ENCODE peak calls at places on chromosomes 3 and 15, in six cellular contexts. T, C, R, V, L and E are unnamed samples. For H3K4me1, the result is how much of the 10 kb centered on the place peaks cover.

GRCh38 chr3:15628967-15629366 is 27.4 kb downstream of the BTD start:
- DNase-seq in L (no peak), C (no peak), R (no peak), V (no peak), T (no peak), E (no peak)

GRCh38 chr3:183265713-183266417 is 12.8 kb downstream of the B3GNT5 start:
- DNase-seq in L (peak), T (no peak), V (no peak), C (no peak), R (peak), E (no peak)

GRCh38 chr15:79962178-79962577 is 8.8 kb downstream of the BCL2A1 start:
- DNase-seq in T (no peak), C (no peak), L (no peak), R (no peak), V (no peak), E (no peak)

GRCh38 chr3:50464578-50464977 is 38.9 kb downstream of the CACNA2D2 start:
- DNase-seq in T (no peak), V (no peak), L (no peak), R (no peak), C (no peak), E (no peak)

GRCh38 chr3:169591159-169591951 is 72.2 kb downstream of the MECOM start:
- DNase-seq in R (peak), T (no peak), C (no peak), V (no peak), L (no peak), E (no peak)

GRCh38 chr3:139439278-139439677 is 37.0 kb downstream of the RBP2 start:
- DNase-seq in C (no peak), V (no peak), T (no peak), L (no peak), R (no peak), E (no peak)

GRCh38 chr3:7436542-7436941 is 575.6 kb downstream of the GRM7 start:
- DNase-seq in R (no peak), C (no peak), L (no peak), V (no peak), T (no peak), E (no peak)

GRCh38 chr3:185724761-185725160 is 100.1 kb downstream of the IGF2BP2 start:
- DNase-seq in L (peak), R (no peak), C (no peak), V (no peak), T (no peak), E (no peak)

GRCh38 chr3:69121950-69122349 is 445 bp downstream of the LMOD3 start:
- DNase-seq in C (peak), T (no peak), R (no peak), L (no peak), V (no peak), E (no peak)

GRCh38 chr15:58980351-58980939 is 7.0 kb upstream of the RNF111 start:
- DNase-seq in T (no peak), C (no peak), R (no peak), V (no peak), L (peak), E (no peak)

GRCh38 chr3:18891641-18892040 is 256.7 kb upstream of the KCNH8 start:
- DNase-seq in V (no peak), L (no peak), C (no peak), T (peak), R (no peak), E (no peak)

GRCh38 chr3:125694761-125695294 is 99.5 kb upstream of the OSBPL11 start:
- DNase-seq in T (no peak), C (no peak), L (no peak), V (no peak), R (no peak), E (no peak)

GRCh38 chr3:129278970-129279906 is 568 bp downstream of the HMCES start:
- DNase-seq in R (peak), C (peak), V (peak), T (peak), L (peak), E (no peak)

GRCh38 chr15:78696436-78696835 is 55.4 kb upstream of the CHRNB4 start:
- DNase-seq in L (no peak), V (no peak), T (no peak), C (no peak), R (no peak), E (no peak)

GRCh38 chr3:84077479-84077878 is 881.3 kb upstream of the CADM2 start:
- DNase-seq in C (no peak), L (no peak), T (no peak), V (no peak), R (no peak), E (no peak)

GRCh38 chr3:11568503-11569155 is 75.1 kb downstream of the VGLL4 start:
- DNase-seq in T (no peak), V (no peak), C (peak), R (peak), L (peak), E (peak)

GRCh38 chr3:40532252-40532651 is 7.5 kb downstream of the ZNF621 start:
- DNase-seq in L (no peak), V (no peak), C (no peak), T (no peak), R (no peak), E (no peak)

GRCh38 chr3:101824691-101825090 is 24.6 kb upstream of the NFKBIZ start:
- DNase-seq in T (no peak), R (no peak), C (no peak), V (no peak), L (no peak), E (no peak)

GRCh38 chr3:101827211-101828174 is 21.8 kb upstream of the NFKBIZ start:
- DNase-seq in T (peak), C (peak), V (peak), R (peak), L (peak), E (peak)

GRCh38 chr3:101828289-101828688 is 21.0 kb upstream of the NFKBIZ start:
- DNase-seq in T (no peak), C (no peak), R (no peak), L (no peak), V (no peak), E (no peak)

GRCh38 chr3:101823525-101823924 is 25.8 kb upstream of the NFKBIZ start:
- DNase-seq in C (no peak), R (no peak), V (no peak), T (no peak), L (no peak), E (no peak)

DNA sequence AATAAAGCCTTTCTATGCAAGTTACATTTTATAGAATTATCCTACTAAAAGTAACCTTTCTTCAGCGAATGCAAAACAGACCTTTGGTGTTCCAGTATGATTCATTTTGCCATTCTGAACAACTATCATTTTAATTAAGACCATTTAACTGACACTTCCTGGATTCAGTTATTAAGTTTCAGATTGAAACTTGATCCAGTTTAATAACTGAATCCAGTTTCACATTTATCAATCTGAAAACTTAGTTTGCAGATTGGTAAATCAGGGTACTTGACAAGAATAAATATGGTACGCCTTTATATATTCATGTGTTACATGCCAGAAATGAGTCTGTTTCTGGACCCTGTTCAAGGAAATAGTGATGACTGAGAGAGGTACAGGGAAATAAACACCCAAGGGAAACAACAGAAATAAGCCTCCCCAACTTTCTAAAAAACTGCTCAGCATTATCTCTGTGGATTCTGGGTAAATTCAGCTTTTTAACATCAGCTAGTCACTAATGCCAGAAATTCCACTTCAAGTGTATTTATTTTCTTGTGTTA is 23.3 kb upstream of the NFKBIZ start:
- DNase-seq in C (no peak), R (no peak), V (no peak), L (no peak), T (no peak), E (no peak)
- H3K4me3 ChIP-seq in C (no peak), R (no peak), V (no peak), L (no peak), T (no peak), E (no peak)

GRCh38 chr3:30637310-30638227 is 31.2 kb downstream of the TGFBR2 start:
- DNase-seq in T (no peak), R (no peak), L (no peak), V (no peak), C (no peak), E (no peak)

GRCh38 chr3:30633718-30634117 is 27.3 kb downstream of the TGFBR2 start:
- DNase-seq in L (no peak), C (no peak), R (no peak), T (no peak), V (no peak), E (no peak)

GRCh38 chr3:30632521-30632920 is 26.1 kb downstream of the TGFBR2 start:
- DNase-seq in C (no peak), T (no peak), V (no peak), R (no peak), L (no peak), E (no peak)

GRCh38 chr3:30632065-30632464 is 25.7 kb downstream of the TGFBR2 start:
- DNase-seq in R (no peak), C (no peak), T (no peak), L (no peak), V (no peak), E (no peak)

DNA sequence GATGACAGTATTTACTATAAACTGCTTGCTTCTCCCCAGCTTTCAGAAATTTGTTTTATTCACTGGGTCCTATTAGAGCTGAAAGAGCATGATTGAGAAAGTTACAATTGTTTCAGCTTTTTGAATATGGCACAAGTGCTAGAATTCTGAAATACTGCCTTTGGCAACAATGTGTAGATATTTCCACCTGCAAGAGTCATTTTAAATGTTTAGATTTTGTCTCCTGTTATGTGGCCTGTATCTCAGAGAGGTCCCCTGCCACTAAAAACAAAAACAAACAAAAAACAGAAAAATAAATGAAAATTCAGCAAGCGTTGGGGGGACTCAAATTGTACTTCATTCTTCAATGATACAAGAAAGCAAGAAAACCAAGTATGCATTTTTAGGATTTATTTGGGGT is 28.7 kb downstream of the TGFBR2 start:
- DNase-seq in V (no peak), R (no peak), C (no peak), L (no peak), T (no peak), E (no peak)
- H3K4me1 ChIP-seq in V (half or more), R (under half), C (half or more), L (under half), T (half or more), E (under half)

GRCh38 chr3:10185804-10186762 is 21.4 kb downstream of the IRAK2 start:
- DNase-seq in V (no peak), T (no peak), C (no peak), L (peak), R (no peak), E (no peak)
- H3K27ac ChIP-seq in V (peak), T (peak), C (peak), L (peak), R (peak), E (peak)

DNA sequence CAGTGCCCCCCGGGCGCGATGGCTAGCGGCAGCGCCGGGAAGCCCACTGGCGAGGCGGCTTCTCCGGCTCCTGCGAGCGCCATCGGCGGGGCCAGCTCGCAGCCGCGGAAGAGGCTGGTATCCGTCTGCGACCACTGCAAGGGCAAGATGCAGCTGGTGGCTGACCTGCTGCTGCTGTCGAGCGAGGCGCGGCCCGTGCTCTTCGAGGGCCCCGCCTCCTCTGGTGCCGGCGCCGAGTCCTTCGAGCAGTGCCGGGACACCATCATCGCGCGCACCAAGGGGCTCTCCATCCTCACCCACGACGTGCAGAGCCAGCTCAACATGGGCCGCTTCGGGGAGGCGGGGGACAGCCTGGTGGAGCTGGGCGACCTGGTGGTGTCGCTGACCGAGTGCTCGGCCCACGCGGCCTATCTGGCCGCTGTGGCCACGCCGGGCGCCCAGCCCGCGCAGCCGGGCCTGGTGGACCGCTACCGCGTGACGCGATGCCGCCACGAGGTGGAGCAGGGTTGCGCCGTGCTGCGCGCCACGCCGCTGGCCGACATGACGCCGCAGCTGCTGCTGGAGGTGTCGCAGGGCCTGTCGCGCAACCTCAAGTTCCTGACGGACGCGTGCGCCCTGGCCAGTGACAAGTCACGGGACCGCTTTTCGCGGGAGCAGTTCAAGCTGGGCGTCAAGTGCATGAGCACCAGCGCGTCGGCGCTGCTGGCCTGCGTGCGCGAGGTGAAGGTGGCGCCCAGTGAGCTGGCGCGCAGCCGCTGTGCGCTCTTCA is 1.7 kb downstream of the TLNRD1 start:
- DNase-seq in V (no peak), L (no peak), T (no peak), R (peak), C (peak), E (no peak)
- H3K4me3 ChIP-seq in V (peak), L (peak), T (peak), R (peak), C (peak), E (peak)

GRCh38 chr3:141115752-141116541 is 64.8 kb downstream of the SPSB4 start:
- DNase-seq in R (no peak), V (no peak), L (no peak), T (no peak), C (no peak), E (no peak)
- H3K4me1 ChIP-seq in R (under half), V (under half), L (under half), T (under half), C (under half), E (under half)